ENCODE peak calls at places on chromosome 9, in eight cellular contexts. J is A549, H is ovary, K is sigmoid colon, E is suprapubic skin, D is transverse colon, Q is tibial nerve, C is GM12878. Z is an unnamed sample.
A peak's percentile ranks its signal among the peaks of the same experiment; 100 is the strongest.

GRCh38 chr9:97515662-97516061 is 14.2 kb downstream of the TMOD1 start:
- DNase-seq in J (no peak), H (no peak), K (no peak), E (no peak), D (no peak), Q (no peak), C (no peak), Z (no peak)

GRCh38 chr9:132546148-132547051 is 36.0 kb upstream of the BARHL1 start:
- DNase-seq in J (peak; percentile 50), H (peak; percentile 51), K (peak; percentile 74), E (no peak), D (no peak), Q (no peak), C (no peak), Z (no peak)

GRCh38 chr9:137293482-137294090 is 8.5 kb downstream of the NRARP start:
- DNase-seq in J (no peak), H (no peak), K (no peak), E (no peak), D (peak; percentile 87), Q (no peak), C (no peak), Z (peak; percentile 91)

GRCh38 chr9:13378171-13378570 is 98.7 kb upstream of the MPDZ start:
- DNase-seq in J (no peak), H (no peak), K (no peak), E (no peak), D (no peak), Q (no peak), C (no peak), Z (no peak)

GRCh38 chr9:108478871-108479332 is 376.9 kb downstream of the ACTL7B start:
- DNase-seq in J (peak; percentile 25), H (no peak), K (no peak), E (no peak), D (no peak), Q (no peak), C (peak; percentile 15), Z (no peak)

GRCh38 chr9:87850405-87850804 is 32.3 kb upstream of the SPATA31E1 start:
- DNase-seq in J (no peak), H (no peak), K (no peak), E (no peak), D (no peak), Q (no peak), C (no peak), Z (no peak)

GRCh38 chr9:98809311-98810105 is 2.0 kb downstream of the GALNT12 start:
- DNase-seq in J (no peak), H (no peak), K (no peak), E (no peak), D (peak; percentile 39), Q (no peak), C (no peak), Z (no peak)

GRCh38 chr9:129550199-129550839 is 70.6 kb downstream of the C9orf50 start:
- DNase-seq in J (peak; percentile 28), H (peak; percentile 94), K (peak; percentile 93), E (no peak), D (peak; percentile 64), Q (peak; percentile 63), C (no peak), Z (peak; percentile 87)

GRCh38 chr9:72006481-72006880 is 53.9 kb downstream of the C9orf57 start:
- DNase-seq in J (no peak), H (no peak), K (no peak), E (no peak), D (no peak), Q (no peak), C (no peak), Z (no peak)

GRCh38 chr9:92808726-92809451 is 44.3 kb upstream of the BICD2 start:
- DNase-seq in J (peak; percentile 41), H (peak; percentile 83), K (peak; percentile 83), E (no peak), D (peak; percentile 65), Q (peak; percentile 36), C (no peak), Z (peak; percentile 70)

GRCh38 chr9:116951588-116952433 is 264.7 kb downstream of the TRIM32 start:
- DNase-seq in J (peak; percentile 15), H (no peak), K (no peak), E (no peak), D (no peak), Q (no peak), C (peak; percentile 85), Z (no peak)

GRCh38 chr9:104961238-104961637 is 33.3 kb upstream of the ABCA1 start:
- DNase-seq in J (peak; percentile 18), H (no peak), K (no peak), E (no peak), D (peak; percentile 69), Q (no peak), C (peak; percentile 2), Z (no peak)

GRCh38 chr9:10921671-10922070 is 308.9 kb upstream of the PTPRD start:
- DNase-seq in J (no peak), H (no peak), K (no peak), E (no peak), D (no peak), Q (no peak), C (no peak), Z (no peak)

GRCh38 chr9:85987236-85987635 is 46.3 kb downstream of the NAA35 start:
- DNase-seq in J (no peak), H (no peak), K (no peak), E (no peak), D (no peak), Q (no peak), C (no peak), Z (no peak)

GRCh38 chr9:100595391-100596199 is 17.7 kb downstream of the CAVIN4 start:
- DNase-seq in J (peak; percentile 42), H (no peak), K (no peak), E (no peak), D (no peak), Q (peak; percentile 56), C (no peak), Z (no peak)

GRCh38 chr9:112029921-112030444 is 133.4 kb downstream of the UGCG start:
- DNase-seq in J (peak; percentile 67), H (no peak), K (no peak), E (no peak), D (no peak), Q (no peak), C (no peak), Z (peak; percentile 37)

GRCh38 chr9:111037744-111038335 is 430 bp downstream of the LPAR1 start:
- DNase-seq in J (no peak), H (peak; percentile 69), K (peak; percentile 76), E (peak; percentile 81), D (peak; percentile 42), Q (no peak), C (no peak), Z (peak; percentile 40)

DNA sequence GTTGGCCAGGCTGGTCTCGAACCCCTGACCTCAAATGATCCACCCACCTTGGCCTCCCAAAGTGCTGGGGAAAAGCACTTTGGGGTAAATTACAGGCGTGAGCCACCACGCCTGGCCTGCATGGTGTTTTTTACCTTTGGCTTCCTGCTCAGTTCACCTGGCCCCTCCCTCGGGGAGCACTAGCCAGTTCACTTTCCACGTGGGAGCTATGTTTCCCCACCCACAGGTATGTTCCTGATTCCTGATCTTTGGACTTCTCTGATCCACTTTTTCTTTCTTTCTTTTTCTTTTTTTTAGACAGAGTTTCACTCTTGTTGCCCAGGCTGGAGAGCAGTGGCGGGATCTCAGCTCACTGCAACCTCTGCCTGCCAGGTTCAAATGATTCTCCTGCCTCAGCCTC is 15.8 kb downstream of the DAB2IP start:
- DNase-seq in J (no peak), H (no peak), K (no peak), E (no peak), D (peak; percentile 80), Q (no peak), C (no peak), Z (peak; percentile 73)
- TF ChIP-seq CTCF in J (no peak), H (no peak), K (no peak), E (no peak), D (no peak), Q (no peak), C (no peak), Z (no peak)

DNA sequence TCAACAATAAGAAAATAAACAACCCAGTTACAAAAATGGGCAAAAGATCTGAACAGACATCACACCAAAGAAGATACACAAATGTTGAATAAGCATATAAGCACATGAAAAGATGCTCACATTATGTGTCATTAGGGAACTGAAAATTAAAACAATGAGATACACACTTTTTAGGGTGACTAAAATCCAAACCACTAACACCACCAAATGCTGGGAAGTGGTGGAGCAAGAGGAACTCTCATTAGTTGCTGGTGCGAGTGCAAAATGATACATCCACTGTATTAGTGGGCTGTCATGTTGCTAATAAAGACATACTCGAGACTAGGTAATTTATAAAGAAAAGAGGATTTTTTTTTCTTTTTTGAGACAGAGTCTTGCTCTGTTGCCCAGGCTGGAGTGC is 329.1 kb downstream of the TMEM38B start:
- DNase-seq in J (no peak), H (no peak), K (no peak), E (no peak), D (no peak), Q (no peak), C (no peak), Z (no peak)
- TF ChIP-seq EP300 in J (no peak), H (no peak), K (no peak), E (no peak), D (no peak), Q (no peak), C (no peak), Z (no peak)

GRCh38 chr9:76180541-76180940 is 213.7 kb downstream of the RFK start:
- DNase-seq in J (no peak), H (no peak), K (no peak), E (no peak), D (no peak), Q (no peak), C (no peak), Z (no peak)
- TF ChIP-seq CTCF in J (no peak), H (no peak), K (no peak), E (no peak), D (no peak), Q (no peak), C (no peak), Z (no peak)

GRCh38 chr9:135533674-135534073 is 12.3 kb upstream of the OBP2A start:
- DNase-seq in J (no peak), H (no peak), K (peak; percentile 42), E (peak; percentile 57), D (no peak), Q (no peak), C (no peak), Z (peak; percentile 18)
- TF ChIP-seq EP300 in J (no peak), H (no peak), K (no peak), E (no peak), D (no peak), Q (no peak), C (no peak), Z (no peak)

DNA sequence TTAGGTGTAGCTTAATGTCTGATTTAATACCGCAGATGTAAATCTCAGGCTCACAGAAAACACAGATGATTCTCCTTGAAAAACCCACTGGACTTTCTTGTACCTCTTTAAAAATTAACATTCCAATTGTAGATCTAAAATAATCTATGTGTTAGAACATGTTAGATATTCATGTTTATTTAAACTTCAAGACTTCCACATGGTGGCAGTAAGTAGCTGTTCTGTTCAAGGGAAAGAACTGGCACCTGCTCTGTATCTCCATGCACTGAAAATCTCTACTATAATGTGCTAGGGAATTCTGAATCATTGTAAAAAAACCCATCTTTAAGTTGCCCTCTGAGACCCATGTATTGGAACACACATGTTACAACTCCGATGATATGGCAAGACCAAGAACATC is 366.9 kb downstream of the DMRTA1 start:
- DNase-seq in J (no peak), H (no peak), K (no peak), E (no peak), D (no peak), Q (no peak), C (no peak), Z (no peak)
- TF ChIP-seq CTCF in J (no peak), H (no peak), K (no peak), E (no peak), D (no peak), Q (no peak), C (no peak), Z (no peak)

GRCh38 chr9:3434594-3434993 is 91.2 kb downstream of the RFX3 start:
- DNase-seq in J (no peak), H (no peak), K (no peak), E (no peak), D (no peak), Q (no peak), C (no peak), Z (no peak)
- TF ChIP-seq EP300 in J (no peak), H (no peak), K (no peak), E (no peak), D (no peak), Q (peak; percentile 55), C (no peak), Z (no peak)